ENCODE peak calls at places on chromosomes 11 and 22, in six cellular contexts. One of them, this sample, is unnamed. For H3K9me3, the result is how much of the 10 kb centered on the place peaks cover.

GRCh38 chr22:28822930-28823481 is 22.6 kb upstream of the XBP1 start:
- DNase-seq in CD8-positive, alpha-beta memory T cell: no peak
- DNase-seq in SK-N-SH: no peak
- DNase-seq in testis: no peak
- DNase-seq in OCI-LY7: peak
- DNase-seq in cardiac muscle cell: no peak
- DNase-seq in this sample: peak

GRCh38 chr11:32149748-32150147 is 58.9 kb downstream of the RCN1 start:
- DNase-seq in OCI-LY7: no peak
- DNase-seq in testis: no peak
- DNase-seq in CD8-positive, alpha-beta memory T cell: no peak
- DNase-seq in SK-N-SH: no peak
- DNase-seq in cardiac muscle cell: no peak
- DNase-seq in this sample: no peak

GRCh38 chr11:114259124-114259526 is 37.1 kb upstream of the NNMT start:
- DNase-seq in SK-N-SH: no peak
- DNase-seq in OCI-LY7: peak
- DNase-seq in CD8-positive, alpha-beta memory T cell: no peak
- DNase-seq in cardiac muscle cell: no peak
- DNase-seq in testis: peak
- DNase-seq in this sample: no peak

GRCh38 chr11:127627629-127628462 is 627.3 kb upstream of the KIRREL3 start:
- DNase-seq in CD8-positive, alpha-beta memory T cell: no peak
- DNase-seq in testis: peak
- DNase-seq in OCI-LY7: no peak
- DNase-seq in cardiac muscle cell: no peak
- DNase-seq in SK-N-SH: no peak
- DNase-seq in this sample: no peak

GRCh38 chr11:133153031-133153430 is 379.3 kb downstream of the OPCML start:
- DNase-seq in cardiac muscle cell: peak
- DNase-seq in testis: peak
- DNase-seq in CD8-positive, alpha-beta memory T cell: no peak
- DNase-seq in SK-N-SH: no peak
- DNase-seq in OCI-LY7: no peak
- DNase-seq in this sample: no peak

GRCh38 chr11:101516546-101516945 is 67.3 kb downstream of the TRPC6 start:
- DNase-seq in OCI-LY7: peak
- DNase-seq in SK-N-SH: no peak
- DNase-seq in cardiac muscle cell: no peak
- DNase-seq in testis: no peak
- DNase-seq in CD8-positive, alpha-beta memory T cell: no peak
- DNase-seq in this sample: no peak

GRCh38 chr11:78256962-78257361 is 68.2 kb downstream of the USP35 start:
- DNase-seq in SK-N-SH: no peak
- DNase-seq in cardiac muscle cell: peak
- DNase-seq in testis: peak
- DNase-seq in CD8-positive, alpha-beta memory T cell: no peak
- DNase-seq in OCI-LY7: no peak
- DNase-seq in this sample: no peak

GRCh38 chr11:69115586-69116560 is 39.9 kb upstream of the SMIM38 start:
- DNase-seq in testis: no peak
- DNase-seq in OCI-LY7: no peak
- DNase-seq in cardiac muscle cell: peak
- DNase-seq in SK-N-SH: no peak
- DNase-seq in CD8-positive, alpha-beta memory T cell: no peak
- DNase-seq in this sample: no peak

GRCh38 chr11:1929621-1930447 is 10.3 kb downstream of the TNNT3 start:
- DNase-seq in CD8-positive, alpha-beta memory T cell: no peak
- DNase-seq in OCI-LY7: no peak
- DNase-seq in cardiac muscle cell: no peak
- DNase-seq in testis: no peak
- DNase-seq in SK-N-SH: no peak
- DNase-seq in this sample: no peak

GRCh38 chr11:127804775-127805446 is 782.4 kb downstream of the ETS1 start:
- DNase-seq in testis: no peak
- DNase-seq in OCI-LY7: no peak
- DNase-seq in SK-N-SH: no peak
- DNase-seq in CD8-positive, alpha-beta memory T cell: no peak
- DNase-seq in cardiac muscle cell: no peak
- DNase-seq in this sample: no peak

GRCh38 chr11:104164028-104164520 is at the start of gene PDGFD:
- DNase-seq in testis: peak
- DNase-seq in cardiac muscle cell: peak
- DNase-seq in OCI-LY7: peak
- DNase-seq in SK-N-SH: peak
- DNase-seq in CD8-positive, alpha-beta memory T cell: peak
- DNase-seq in this sample: peak

GRCh38 chr11:61885784-61886580 is 5.4 kb downstream of the FADS3 start:
- DNase-seq in SK-N-SH: no peak
- DNase-seq in CD8-positive, alpha-beta memory T cell: no peak
- DNase-seq in OCI-LY7: no peak
- DNase-seq in cardiac muscle cell: no peak
- DNase-seq in testis: no peak
- DNase-seq in this sample: no peak

GRCh38 chr22:23163665-23164064 is 16.6 kb upstream of the BCR start:
- DNase-seq in testis: peak
- DNase-seq in SK-N-SH: no peak
- DNase-seq in CD8-positive, alpha-beta memory T cell: no peak
- DNase-seq in cardiac muscle cell: no peak
- DNase-seq in OCI-LY7: no peak
- DNase-seq in this sample: no peak

GRCh38 chr22:23161574-23161973 is 16.3 kb downstream of the RAB36 start:
- DNase-seq in SK-N-SH: no peak
- DNase-seq in CD8-positive, alpha-beta memory T cell: no peak
- DNase-seq in cardiac muscle cell: no peak
- DNase-seq in testis: no peak
- DNase-seq in OCI-LY7: no peak
- DNase-seq in this sample: no peak

GRCh38 chr22:23166841-23167610 is 13.3 kb upstream of the BCR start:
- DNase-seq in SK-N-SH: no peak
- DNase-seq in CD8-positive, alpha-beta memory T cell: no peak
- DNase-seq in cardiac muscle cell: no peak
- DNase-seq in OCI-LY7: no peak
- DNase-seq in testis: no peak
- DNase-seq in this sample: no peak

GRCh38 chr22:23166038-23166831 is 14.1 kb upstream of the BCR start:
- DNase-seq in OCI-LY7: no peak
- DNase-seq in CD8-positive, alpha-beta memory T cell: no peak
- DNase-seq in cardiac muscle cell: no peak
- DNase-seq in testis: no peak
- DNase-seq in SK-N-SH: no peak
- DNase-seq in this sample: no peak

DNA sequence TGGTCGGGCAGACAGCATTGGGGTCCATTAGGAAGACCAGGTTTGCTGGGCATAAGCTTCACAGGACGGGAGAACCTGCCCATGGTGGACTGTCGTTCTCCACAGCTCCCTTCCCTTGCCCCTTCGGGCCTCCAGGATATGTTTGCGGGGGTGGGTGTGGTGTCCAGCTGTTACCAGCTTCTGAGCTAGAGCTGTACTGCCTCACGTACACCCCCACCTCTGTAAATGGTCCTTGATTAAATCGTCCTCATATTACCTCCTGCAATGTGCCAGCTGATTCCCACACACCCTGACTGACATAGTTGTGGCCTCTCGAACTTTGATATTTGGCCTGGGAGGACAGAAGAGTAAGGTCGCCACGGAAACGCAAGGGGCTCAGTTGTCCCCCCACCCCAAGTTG is 16.2 kb upstream of the BCR start:
- DNase-seq in cardiac muscle cell: no peak
- DNase-seq in SK-N-SH: no peak
- DNase-seq in CD8-positive, alpha-beta memory T cell: no peak
- DNase-seq in testis: no peak
- DNase-seq in OCI-LY7: no peak
- DNase-seq in this sample: no peak
- H3K27ac ChIP-seq in cardiac muscle cell: no peak
- H3K27ac ChIP-seq in SK-N-SH: no peak
- H3K27ac ChIP-seq in CD8-positive, alpha-beta memory T cell: no peak
- H3K27ac ChIP-seq in testis: no peak
- H3K27ac ChIP-seq in OCI-LY7: no peak
- H3K27ac ChIP-seq in this sample: no peak

GRCh38 chr11:89436071-89436470 is 55.1 kb downstream of the NOX4 start:
- DNase-seq in testis: no peak
- DNase-seq in OCI-LY7: no peak
- DNase-seq in cardiac muscle cell: peak
- DNase-seq in SK-N-SH: no peak
- DNase-seq in CD8-positive, alpha-beta memory T cell: no peak
- DNase-seq in this sample: no peak

GRCh38 chr11:89437317-89437716 is 53.9 kb downstream of the NOX4 start:
- DNase-seq in testis: no peak
- DNase-seq in OCI-LY7: no peak
- DNase-seq in CD8-positive, alpha-beta memory T cell: no peak
- DNase-seq in cardiac muscle cell: peak
- DNase-seq in SK-N-SH: no peak
- DNase-seq in this sample: no peak

GRCh38 chr11:89433278-89433677 is 57.9 kb downstream of the NOX4 start:
- DNase-seq in CD8-positive, alpha-beta memory T cell: no peak
- DNase-seq in OCI-LY7: no peak
- DNase-seq in SK-N-SH: no peak
- DNase-seq in cardiac muscle cell: no peak
- DNase-seq in testis: no peak
- DNase-seq in this sample: no peak
- H3K9me3 ChIP-seq in CD8-positive, alpha-beta memory T cell: under half
- H3K9me3 ChIP-seq in OCI-LY7: under half
- H3K9me3 ChIP-seq in SK-N-SH: under half
- H3K9me3 ChIP-seq in cardiac muscle cell: under half
- H3K9me3 ChIP-seq in testis: under half
- H3K9me3 ChIP-seq in this sample: under half

GRCh38 chr11:93736129-93736528 is 5.2 kb downstream of the TAF1D start:
- DNase-seq in OCI-LY7: no peak
- DNase-seq in cardiac muscle cell: peak
- DNase-seq in testis: no peak
- DNase-seq in CD8-positive, alpha-beta memory T cell: no peak
- DNase-seq in SK-N-SH: no peak
- DNase-seq in this sample: no peak
- H3K4me3 ChIP-seq in OCI-LY7: peak
- H3K4me3 ChIP-seq in cardiac muscle cell: no peak
- H3K4me3 ChIP-seq in testis: no peak
- H3K4me3 ChIP-seq in CD8-positive, alpha-beta memory T cell: no peak
- H3K4me3 ChIP-seq in SK-N-SH: no peak
- H3K4me3 ChIP-seq in this sample: peak

DNA sequence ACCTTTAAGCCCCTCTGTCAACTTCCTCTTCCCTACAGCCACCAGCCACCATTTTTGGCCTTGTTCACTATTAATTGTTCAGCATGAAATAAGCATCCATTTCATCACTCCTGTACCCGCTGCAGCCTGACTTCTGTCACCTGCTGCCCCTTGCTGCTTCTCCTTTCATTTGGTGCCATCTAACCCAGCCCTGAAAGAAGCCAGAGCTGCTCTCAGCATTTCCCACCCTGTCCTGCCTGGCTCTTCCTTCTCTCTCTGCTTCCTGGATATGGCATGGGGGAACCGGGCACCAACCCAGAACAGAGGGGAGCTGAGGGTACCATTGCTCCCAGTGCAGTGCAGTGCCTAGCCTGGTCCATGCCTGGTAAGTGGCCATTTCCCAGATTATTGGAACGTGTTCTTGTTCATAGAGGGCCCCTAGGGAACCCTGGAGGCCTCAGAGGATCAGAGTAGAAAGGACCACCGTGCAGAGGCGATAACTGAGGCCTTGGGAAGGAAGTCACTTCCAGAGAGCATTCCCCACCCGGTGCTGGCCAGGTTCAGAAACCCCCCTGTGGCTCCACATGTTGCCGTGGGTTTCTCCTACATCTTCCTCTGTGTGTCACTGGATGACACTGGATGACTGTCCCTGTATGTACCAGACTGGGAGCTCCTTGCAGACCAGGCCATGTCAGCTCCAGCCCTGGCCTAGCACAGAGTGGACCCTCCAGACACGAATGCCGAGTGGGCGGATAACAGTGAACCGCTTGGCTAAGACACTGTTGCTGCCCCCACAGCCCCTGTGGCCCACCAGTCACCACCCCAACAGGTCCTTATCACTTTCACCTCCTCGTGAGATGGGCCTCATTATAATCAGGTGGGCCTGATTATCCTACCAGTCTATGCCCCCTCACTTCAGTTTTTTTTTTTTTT is 4.7 kb downstream of the YDJC start:
- DNase-seq in testis: no peak
- DNase-seq in cardiac muscle cell: no peak
- DNase-seq in CD8-positive, alpha-beta memory T cell: no peak
- DNase-seq in SK-N-SH: no peak
- DNase-seq in OCI-LY7: no peak
- DNase-seq in this sample: no peak
- H3K27ac ChIP-seq in testis: no peak
- H3K27ac ChIP-seq in cardiac muscle cell: peak
- H3K27ac ChIP-seq in CD8-positive, alpha-beta memory T cell: peak
- H3K27ac ChIP-seq in SK-N-SH: no peak
- H3K27ac ChIP-seq in OCI-LY7: peak
- H3K27ac ChIP-seq in this sample: no peak

GRCh38 chr11:134632347-134633119 is 220.5 kb upstream of the B3GAT1 start:
- DNase-seq in OCI-LY7: no peak
- DNase-seq in cardiac muscle cell: no peak
- DNase-seq in testis: no peak
- DNase-seq in CD8-positive, alpha-beta memory T cell: no peak
- DNase-seq in SK-N-SH: no peak
- DNase-seq in this sample: no peak
- H3K9me3 ChIP-seq in OCI-LY7: under half
- H3K9me3 ChIP-seq in cardiac muscle cell: under half
- H3K9me3 ChIP-seq in testis: under half
- H3K9me3 ChIP-seq in CD8-positive, alpha-beta memory T cell: under half
- H3K9me3 ChIP-seq in SK-N-SH: under half
- H3K9me3 ChIP-seq in this sample: under half

GRCh38 chr11:40134820-40135219 is 1324.6 kb downstream of the LRRC4C start:
- DNase-seq in cardiac muscle cell: no peak
- DNase-seq in SK-N-SH: peak
- DNase-seq in CD8-positive, alpha-beta memory T cell: no peak
- DNase-seq in testis: no peak
- DNase-seq in OCI-LY7: no peak
- DNase-seq in this sample: no peak

GRCh38 chr11:40139507-40139906 is 1319.9 kb downstream of the LRRC4C start:
- DNase-seq in CD8-positive, alpha-beta memory T cell: no peak
- DNase-seq in OCI-LY7: no peak
- DNase-seq in testis: no peak
- DNase-seq in SK-N-SH: no peak
- DNase-seq in cardiac muscle cell: no peak
- DNase-seq in this sample: no peak

DNA sequence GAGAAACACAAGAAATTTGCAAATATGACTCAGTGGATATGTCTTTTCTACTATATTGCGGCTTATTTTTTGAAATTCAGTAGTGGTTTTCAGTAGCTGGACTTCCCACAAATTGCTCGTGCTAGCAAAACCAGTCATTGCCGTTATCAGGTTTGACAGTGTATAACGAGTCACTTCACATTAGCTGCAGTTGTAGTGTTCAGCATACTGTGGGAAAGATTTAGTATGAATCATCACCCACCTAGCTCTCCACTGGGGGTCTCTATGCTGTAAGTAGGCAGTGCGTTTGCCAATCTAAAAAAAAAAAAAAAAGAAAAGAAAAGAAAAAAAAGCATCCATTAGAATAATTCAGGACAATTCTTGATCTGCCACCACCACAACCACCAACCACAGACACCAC is 1318.9 kb downstream of the LRRC4C start:
- DNase-seq in OCI-LY7: no peak
- DNase-seq in SK-N-SH: no peak
- DNase-seq in CD8-positive, alpha-beta memory T cell: no peak
- DNase-seq in cardiac muscle cell: no peak
- DNase-seq in testis: no peak
- DNase-seq in this sample: no peak
- H3K4me3 ChIP-seq in OCI-LY7: no peak
- H3K4me3 ChIP-seq in SK-N-SH: no peak
- H3K4me3 ChIP-seq in CD8-positive, alpha-beta memory T cell: no peak
- H3K4me3 ChIP-seq in cardiac muscle cell: no peak
- H3K4me3 ChIP-seq in testis: no peak
- H3K4me3 ChIP-seq in this sample: no peak

GRCh38 chr22:41021039-41021654 is 70.0 kb downstream of the RBX1 start:
- DNase-seq in OCI-LY7: peak
- DNase-seq in SK-N-SH: no peak
- DNase-seq in cardiac muscle cell: peak
- DNase-seq in CD8-positive, alpha-beta memory T cell: no peak
- DNase-seq in testis: peak
- DNase-seq in this sample: peak
- H3K27ac ChIP-seq in OCI-LY7: peak
- H3K27ac ChIP-seq in SK-N-SH: peak
- H3K27ac ChIP-seq in cardiac muscle cell: peak
- H3K27ac ChIP-seq in CD8-positive, alpha-beta memory T cell: peak
- H3K27ac ChIP-seq in testis: peak
- H3K27ac ChIP-seq in this sample: peak

This sample was measured in CD4-positive, CD25-positive, alpha-beta regulatory T cell.